ENCODE peak calls at places on chromosomes 5 and 9, in seven cellular contexts. I is aorta; G is posterior cingulate gyrus; Q is CD4-positive, alpha-beta memory T cell; X is iris pigment epithelial cell; V is left colon; U is amygdala. E is an unnamed sample.
A peak's percentile ranks its signal among the peaks of the same experiment; 100 is the strongest.

GRCh38 chr5:465591-466403 is 22.8 kb downstream of the EXOC3 start:
- DNase-seq in I (peak; percentile 68), G (no peak), Q (no peak), X (no peak), V (peak; percentile 10), U (no peak), E (no peak)

GRCh38 chr9:89562186-89562814 is 42.5 kb upstream of the GADD45G start:
- DNase-seq in I (no peak), G (no peak), Q (no peak), X (peak; percentile 23), V (no peak), U (no peak), E (no peak)

GRCh38 chr9:113737414-113738271 is 138.5 kb upstream of the ZNF618 start:
- DNase-seq in I (no peak), G (peak; percentile 18), Q (no peak), X (peak; percentile 56), V (no peak), U (no peak), E (no peak)

GRCh38 chr9:95505676-95506437 is 10.9 kb downstream of the PTCH1 start:
- DNase-seq in I (peak; percentile 82), G (peak; percentile 43), Q (peak; percentile 51), X (peak; percentile 59), V (peak; percentile 47), U (peak; percentile 72), E (peak; percentile 43)

GRCh38 chr5:111548992-111549649 is 36.8 kb upstream of the STARD4 start:
- DNase-seq in I (no peak), G (no peak), Q (no peak), X (peak; percentile 16), V (no peak), U (no peak), E (no peak)

GRCh38 chr9:12916037-12916436 is 141.2 kb downstream of the LURAP1L start:
- DNase-seq in I (no peak), G (no peak), Q (no peak), X (peak; percentile 33), V (no peak), U (peak; percentile 0), E (peak; percentile 10)

GRCh38 chr5:68343421-68343826 is 127.9 kb downstream of the PIK3R1 start:
- DNase-seq in I (peak; percentile 69), G (no peak), Q (no peak), X (peak; percentile 94), V (no peak), U (no peak), E (no peak)

GRCh38 chr9:16921855-16922254 is 51.4 kb upstream of the BNC2 start:
- DNase-seq in I (no peak), G (no peak), Q (no peak), X (peak; percentile 10), V (no peak), U (no peak), E (no peak)

GRCh38 chr5:154273028-154273617 is 82.6 kb downstream of the GALNT10 start:
- DNase-seq in I (no peak), G (no peak), Q (no peak), X (peak; percentile 53), V (peak; percentile 54), U (no peak), E (no peak)

GRCh38 chr5:17037751-17038150 is 101.7 kb upstream of the MYO10 start:
- DNase-seq in I (no peak), G (no peak), Q (no peak), X (peak; percentile 48), V (no peak), U (no peak), E (no peak)

GRCh38 chr9:122991370-122991830 is 42.1 kb upstream of the GPR21 start:
- DNase-seq in I (no peak), G (no peak), Q (peak; percentile 61), X (peak; percentile 94), V (no peak), U (no peak), E (no peak)

GRCh38 chr5:156188026-156188425 is 138.9 kb upstream of the SGCD start:
- DNase-seq in I (no peak), G (no peak), Q (no peak), X (no peak), V (no peak), U (no peak), E (no peak)

GRCh38 chr5:90709323-90710148 is 150.9 kb downstream of the ADGRV1 start:
- DNase-seq in I (no peak), G (peak; percentile 18), Q (no peak), X (peak; percentile 54), V (no peak), U (peak; percentile 6), E (no peak)

GRCh38 chr9:27094640-27095039 is 14.4 kb upstream of the TEK start:
- DNase-seq in I (no peak), G (no peak), Q (no peak), X (peak; percentile 66), V (no peak), U (no peak), E (no peak)

GRCh38 chr9:13513262-13513661 is 233.8 kb upstream of the MPDZ start:
- DNase-seq in I (no peak), G (no peak), Q (no peak), X (peak; percentile 37), V (no peak), U (no peak), E (no peak)

GRCh38 chr9:79189511-79189924 is 382.2 kb upstream of the TLE4 start:
- DNase-seq in I (no peak), G (no peak), Q (no peak), X (peak; percentile 83), V (no peak), U (no peak), E (no peak)

GRCh38 chr5:119302916-119303897 is 52.6 kb upstream of the TNFAIP8 start:
- DNase-seq in I (no peak), G (no peak), Q (no peak), X (peak; percentile 98), V (no peak), U (no peak), E (no peak)

GRCh38 chr5:125235995-125236394 is 489.6 kb upstream of the ZNF608 start:
- DNase-seq in I (no peak), G (no peak), Q (no peak), X (no peak), V (no peak), U (no peak), E (no peak)

GRCh38 chr5:152262667-152263066 is 142.4 kb downstream of the NMUR2 start:
- DNase-seq in I (no peak), G (no peak), Q (no peak), X (no peak), V (no peak), U (no peak), E (no peak)

GRCh38 chr9:1845421-1845820 is 169.7 kb upstream of the SMARCA2 start:
- DNase-seq in I (no peak), G (no peak), Q (no peak), X (no peak), V (no peak), U (no peak), E (no peak)

GRCh38 chr9:91001146-91001611 is 199.6 kb downstream of the SYK start:
- DNase-seq in I (no peak), G (no peak), Q (no peak), X (peak; percentile 53), V (no peak), U (no peak), E (no peak)

GRCh38 chr9:82679488-82679887 is 383.5 kb downstream of the RASEF start:
- DNase-seq in I (no peak), G (no peak), Q (no peak), X (no peak), V (no peak), U (no peak), E (no peak)

GRCh38 chr5:52693279-52693678 is 94.4 kb upstream of the ITGA1 start:
- DNase-seq in I (peak; percentile 75), G (no peak), Q (no peak), X (peak; percentile 52), V (no peak), U (no peak), E (no peak)

GRCh38 chr9:107953556-107954158 is 464.1 kb upstream of the KLF4 start:
- DNase-seq in I (no peak), G (no peak), Q (no peak), X (no peak), V (no peak), U (no peak), E (no peak)

GRCh38 chr9:12838546-12838945 is 63.7 kb downstream of the LURAP1L start:
- DNase-seq in I (no peak), G (no peak), Q (no peak), X (peak; percentile 51), V (no peak), U (no peak), E (no peak)

E was measured in anterior cingulate cortex.